ENCODE peak calls at places on chromosome 5, in six cellular contexts. N is HCT116, X is SK-N-MC, F is transverse colon, B is cardiac muscle cell, W is aorta. P is an unnamed sample. For H3K9me3, the result is how much of the 10 kb centered on the place peaks cover.

GRCh38 chr5:72288923-72289322 is 31.1 kb downstream of the MRPS27 start:
- DNase-seq in N (no peak), X (no peak), F (no peak), B (peak), W (no peak), P (peak)

GRCh38 chr5:132557425-132557805 is 638 bp downstream of the RAD50 start:
- DNase-seq in N (peak), X (no peak), F (peak), B (peak), W (no peak), P (peak)

GRCh38 chr5:56350595-56351170 is 117.6 kb upstream of the ANKRD55 start:
- DNase-seq in N (peak), X (no peak), F (peak), B (no peak), W (peak), P (peak)

GRCh38 chr5:170408189-170408588 is 19.0 kb upstream of the KCNMB1 start:
- DNase-seq in N (no peak), X (no peak), F (no peak), B (no peak), W (no peak), P (no peak)

GRCh38 chr5:159899067-159900049 is 16.9 kb upstream of the ADRA1B start:
- DNase-seq in N (no peak), X (peak), F (no peak), B (no peak), W (no peak), P (no peak)

GRCh38 chr5:1507016-1507375 is 16.8 kb downstream of the LPCAT1 start:
- DNase-seq in N (no peak), X (no peak), F (no peak), B (no peak), W (no peak), P (no peak)

GRCh38 chr5:133299021-133299420 is 247.2 kb downstream of the HSPA4 start:
- DNase-seq in N (no peak), X (no peak), F (no peak), B (no peak), W (no peak), P (no peak)

GRCh38 chr5:18216016-18216415 is 581.8 kb downstream of the TAF11L14 start:
- DNase-seq in N (no peak), X (peak), F (no peak), B (no peak), W (no peak), P (no peak)

GRCh38 chr5:107469064-107469463 is 201.7 kb downstream of the EFNA5 start:
- DNase-seq in N (no peak), X (no peak), F (no peak), B (no peak), W (no peak), P (no peak)

GRCh38 chr5:37722236-37723146 is 117.3 kb downstream of the GDNF start:
- DNase-seq in N (peak), X (no peak), F (no peak), B (no peak), W (no peak), P (no peak)

GRCh38 chr5:15584528-15584927 is 84.5 kb downstream of the FBXL7 start:
- DNase-seq in N (no peak), X (no peak), F (no peak), B (no peak), W (no peak), P (no peak)

GRCh38 chr5:15585128-15585527 is 85.1 kb downstream of the FBXL7 start:
- DNase-seq in N (no peak), X (no peak), F (no peak), B (no peak), W (no peak), P (no peak)

GRCh38 chr5:15587941-15588340 is 88.0 kb downstream of the FBXL7 start:
- DNase-seq in N (no peak), X (no peak), F (no peak), B (no peak), W (no peak), P (no peak)

DNA sequence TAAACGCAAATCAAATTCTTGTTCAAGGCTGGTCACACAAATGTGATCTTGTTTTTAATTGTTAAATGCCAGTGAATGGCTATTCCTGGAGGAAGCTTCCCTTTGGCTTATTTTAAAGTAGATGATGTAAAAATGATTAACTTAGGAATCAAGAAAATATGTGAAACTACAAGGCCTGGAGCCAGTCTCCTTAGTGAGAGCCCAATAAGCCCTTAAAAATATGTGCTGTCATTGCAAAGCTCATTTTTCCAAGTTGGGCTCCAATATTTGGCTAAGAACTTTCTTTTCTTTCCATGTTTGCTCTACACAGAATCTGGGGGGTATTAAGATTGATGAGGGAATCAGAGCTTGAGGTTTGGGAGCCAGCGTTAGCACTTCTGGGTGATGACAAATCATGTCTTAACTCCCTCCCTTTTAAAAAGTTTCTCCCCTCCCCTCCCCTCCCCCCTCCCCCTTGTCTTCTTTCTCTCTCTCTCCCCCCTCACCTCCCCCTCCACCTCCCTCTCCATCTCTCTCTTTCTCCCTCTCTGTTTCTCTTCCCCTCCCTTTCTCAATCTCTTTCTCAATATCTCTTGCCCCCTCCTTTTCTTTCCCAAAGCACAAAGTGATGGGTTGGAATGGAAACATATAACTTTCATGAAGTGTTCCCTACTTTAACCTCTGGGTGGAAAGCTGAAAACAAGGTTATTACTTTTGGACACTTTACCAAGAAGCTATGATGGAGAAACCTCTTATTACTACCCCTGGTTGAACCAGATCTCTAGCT is 86.0 kb downstream of the FBXL7 start:
- DNase-seq in N (no peak), X (no peak), F (no peak), B (no peak), W (no peak), P (no peak)
- H3K9me3 ChIP-seq in N (under half), X (under half), F (under half), B (under half), W (under half), P (under half)

GRCh38 chr5:154444559-154445421 is 1.0 kb upstream of the SAP30L start:
- DNase-seq in N (no peak), X (no peak), F (peak), B (peak), W (peak), P (no peak)
- H3K27ac ChIP-seq in N (peak), X (no peak), F (peak), B (no peak), W (no peak), P (peak)

DNA sequence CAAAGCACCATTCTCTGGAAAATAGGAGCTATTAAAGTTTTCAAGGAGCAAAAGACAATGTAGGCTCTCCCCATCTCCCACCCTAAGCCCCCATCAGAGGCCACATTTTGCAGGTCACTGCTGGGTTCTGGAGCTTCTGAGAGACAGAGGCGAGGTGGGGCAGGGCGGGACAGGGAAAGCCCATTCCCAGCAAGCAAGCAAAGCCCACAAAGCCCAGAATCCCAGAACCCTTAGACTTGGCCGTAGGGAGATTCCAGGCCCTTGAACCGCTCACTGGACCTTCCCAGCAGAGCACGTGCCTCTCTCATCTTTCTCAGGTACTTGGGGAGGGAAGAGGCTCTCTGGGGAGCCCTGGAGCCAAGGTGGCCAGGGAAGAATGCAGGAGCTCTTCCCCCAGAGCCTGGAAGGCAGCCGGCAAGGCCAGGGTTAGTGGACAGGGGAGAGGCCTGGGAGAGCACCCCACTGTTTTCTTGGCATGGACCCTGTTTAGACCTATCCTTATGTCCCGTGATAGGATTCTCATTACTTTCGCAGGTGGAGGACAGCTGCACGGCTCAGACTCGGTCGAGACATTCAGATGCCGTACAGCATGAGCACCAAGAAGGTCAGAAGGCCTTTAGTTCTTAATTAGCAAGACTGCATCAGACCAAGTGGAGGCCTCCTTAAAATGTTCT is 52.4 kb downstream of the ZNF354C start:
- DNase-seq in N (no peak), X (no peak), F (no peak), B (no peak), W (no peak), P (no peak)
- H3K9me3 ChIP-seq in N (under half), X (under half), F (under half), B (under half), W (under half), P (under half)

GRCh38 chr5:181173027-181173419 is 25.6 kb downstream of the OR2V2 start:
- DNase-seq in N (no peak), X (no peak), F (no peak), B (no peak), W (no peak), P (peak)
- H3K27ac ChIP-seq in N (peak), X (peak), F (no peak), B (no peak), W (no peak), P (no peak)

GRCh38 chr5:3344671-3345070 is 251.0 kb upstream of the IRX1 start:
- DNase-seq in N (no peak), X (no peak), F (no peak), B (no peak), W (peak), P (no peak)
- H3K9me3 ChIP-seq in N (under half), X (under half), F (under half), B (under half), W (under half), P (under half)